ENCODE peak calls at places on chromosomes 5 and 9, in six cellular contexts. One of them, this sample, is unnamed.

GRCh38 chr9:136117291-136118060 is 1.2 kb downstream of the TMEM250 start:
- DNase-seq in stomach: peak
- DNase-seq in cardiac fibroblast: peak
- DNase-seq in mesenteric fat pad: no peak
- DNase-seq in NCI-H524: peak
- DNase-seq in HEK293T: no peak
- DNase-seq in this sample: no peak

GRCh38 chr5:134649163-134649916 is 755 bp downstream of the SEC24A start:
- DNase-seq in HEK293T: no peak
- DNase-seq in stomach: peak
- DNase-seq in cardiac fibroblast: peak
- DNase-seq in NCI-H524: no peak
- DNase-seq in mesenteric fat pad: peak
- DNase-seq in this sample: no peak

GRCh38 chr9:111271481-111272080 is 58.4 kb downstream of the OR2K2 start:
- DNase-seq in NCI-H524: no peak
- DNase-seq in stomach: no peak
- DNase-seq in cardiac fibroblast: peak
- DNase-seq in mesenteric fat pad: no peak
- DNase-seq in HEK293T: no peak
- DNase-seq in this sample: no peak

GRCh38 chr5:74186351-74187315 is 453.9 kb downstream of the ENC1 start:
- DNase-seq in NCI-H524: no peak
- DNase-seq in mesenteric fat pad: no peak
- DNase-seq in stomach: no peak
- DNase-seq in cardiac fibroblast: peak
- DNase-seq in HEK293T: no peak
- DNase-seq in this sample: no peak

GRCh38 chr9:131670247-131670681 is 69.6 kb downstream of the RAPGEF1 start:
- DNase-seq in HEK293T: no peak
- DNase-seq in cardiac fibroblast: no peak
- DNase-seq in mesenteric fat pad: no peak
- DNase-seq in NCI-H524: no peak
- DNase-seq in stomach: no peak
- DNase-seq in this sample: no peak

GRCh38 chr5:51411917-51412316 is 28.7 kb downstream of the ISL1 start:
- DNase-seq in HEK293T: no peak
- DNase-seq in cardiac fibroblast: no peak
- DNase-seq in stomach: no peak
- DNase-seq in NCI-H524: no peak
- DNase-seq in mesenteric fat pad: no peak
- DNase-seq in this sample: no peak

GRCh38 chr9:112558476-112558875 is 71.8 kb downstream of the KIAA1958 start:
- DNase-seq in stomach: no peak
- DNase-seq in cardiac fibroblast: peak
- DNase-seq in mesenteric fat pad: no peak
- DNase-seq in HEK293T: no peak
- DNase-seq in NCI-H524: no peak
- DNase-seq in this sample: no peak

GRCh38 chr5:179381691-179382090 is 36.4 kb upstream of the ADAMTS2 start:
- DNase-seq in stomach: no peak
- DNase-seq in mesenteric fat pad: peak
- DNase-seq in NCI-H524: no peak
- DNase-seq in HEK293T: no peak
- DNase-seq in cardiac fibroblast: no peak
- DNase-seq in this sample: no peak

GRCh38 chr5:155728857-155729683 is 597.9 kb upstream of the SGCD start:
- DNase-seq in HEK293T: no peak
- DNase-seq in NCI-H524: peak
- DNase-seq in cardiac fibroblast: peak
- DNase-seq in stomach: no peak
- DNase-seq in mesenteric fat pad: no peak
- DNase-seq in this sample: no peak